ENCODE peak calls at places on chromosomes 12 and 14, in four cellular contexts. S is psoas muscle, Z is cardiac muscle cell, R is A549. O is an unnamed sample.

GRCh38 chr14:96065661-96066459 is 26.7 kb downstream of the C14orf132 start:
- DNase-seq in S (no peak), Z (no peak), R (no peak), O (no peak)

GRCh38 chr12:131348226-131349010 is 362.5 kb upstream of the SFSWAP start:
- DNase-seq in S (no peak), Z (no peak), R (no peak), O (no peak)

GRCh38 chr12:86572455-86572854 is 316.3 kb upstream of the MGAT4C start:
- DNase-seq in S (no peak), Z (no peak), R (no peak), O (no peak)

GRCh38 chr14:91835920-91836843 is 31.2 kb downstream of the TC2N start:
- DNase-seq in S (peak; percentile 69), Z (peak; percentile 36), R (peak; percentile 48), O (peak; percentile 90)

GRCh38 chr14:90484291-90484690 is 87.5 kb downstream of the CALM1 start:
- DNase-seq in S (no peak), Z (no peak), R (no peak), O (no peak)

GRCh38 chr12:65608319-65608916 is 215.9 kb upstream of the HMGA2 start:
- DNase-seq in S (no peak), Z (no peak), R (no peak), O (no peak)

GRCh38 chr12:103833891-103834290 is 7.1 kb downstream of the NT5DC3 start:
- DNase-seq in S (no peak), Z (no peak), R (no peak), O (peak; percentile 8)

GRCh38 chr12:119678459-119678858 is 10.5 kb downstream of the PRKAB1 start:
- DNase-seq in S (no peak), Z (no peak), R (no peak), O (no peak)

GRCh38 chr14:77212933-77213656 is 31.5 kb downstream of the TMEM63C start:
- DNase-seq in S (peak; percentile 37), Z (peak; percentile 25), R (peak; percentile 72), O (peak; percentile 81)

GRCh38 chr14:91230363-91231035 is 14.0 kb downstream of the GPR68 start:
- DNase-seq in S (no peak), Z (no peak), R (no peak), O (no peak)

GRCh38 chr12:103877934-103878510 is 37.0 kb upstream of the NT5DC3 start:
- DNase-seq in S (peak; percentile 58), Z (peak; percentile 78), R (peak; percentile 82), O (peak; percentile 67)

GRCh38 chr14:66009104-66009503 is 477.1 kb upstream of the CCDC196 start:
- DNase-seq in S (no peak), Z (peak; percentile 97), R (peak; percentile 7), O (no peak)

GRCh38 chr14:75229923-75230792 is 48.5 kb upstream of the FOS start:
- DNase-seq in S (peak; percentile 62), Z (peak; percentile 81), R (peak; percentile 64), O (no peak)
- TF ChIP-seq CTCF in S (peak; percentile 16), Z (peak; percentile 26), R (no peak), O (no peak)

GRCh38 chr12:123761841-123762714 is at the start of gene DNAH10:
- DNase-seq in S (no peak), Z (peak; percentile 29), R (no peak), O (peak; percentile 90)
- H3K4me3 ChIP-seq in S (peak within 1 kb of the TSS; percentile 40), Z (peak within 1 kb of the TSS; percentile 38), R (peak within 1 kb of the TSS; percentile 22), O (peak within 1 kb of the TSS; percentile 84)

GRCh38 chr12:12548713-12549112 is 13.9 kb downstream of the DUSP16 start:
- DNase-seq in S (no peak), Z (no peak), R (no peak), O (no peak)
- H3K4me1 ChIP-seq in S (peaks cover 39% of the 10 kb centered on the region), Z (no peaks in the 10 kb centered on the region), R (peaks cover 37% of the 10 kb centered on the region), O (peaks cover 20% of the 10 kb centered on the region)

DNA sequence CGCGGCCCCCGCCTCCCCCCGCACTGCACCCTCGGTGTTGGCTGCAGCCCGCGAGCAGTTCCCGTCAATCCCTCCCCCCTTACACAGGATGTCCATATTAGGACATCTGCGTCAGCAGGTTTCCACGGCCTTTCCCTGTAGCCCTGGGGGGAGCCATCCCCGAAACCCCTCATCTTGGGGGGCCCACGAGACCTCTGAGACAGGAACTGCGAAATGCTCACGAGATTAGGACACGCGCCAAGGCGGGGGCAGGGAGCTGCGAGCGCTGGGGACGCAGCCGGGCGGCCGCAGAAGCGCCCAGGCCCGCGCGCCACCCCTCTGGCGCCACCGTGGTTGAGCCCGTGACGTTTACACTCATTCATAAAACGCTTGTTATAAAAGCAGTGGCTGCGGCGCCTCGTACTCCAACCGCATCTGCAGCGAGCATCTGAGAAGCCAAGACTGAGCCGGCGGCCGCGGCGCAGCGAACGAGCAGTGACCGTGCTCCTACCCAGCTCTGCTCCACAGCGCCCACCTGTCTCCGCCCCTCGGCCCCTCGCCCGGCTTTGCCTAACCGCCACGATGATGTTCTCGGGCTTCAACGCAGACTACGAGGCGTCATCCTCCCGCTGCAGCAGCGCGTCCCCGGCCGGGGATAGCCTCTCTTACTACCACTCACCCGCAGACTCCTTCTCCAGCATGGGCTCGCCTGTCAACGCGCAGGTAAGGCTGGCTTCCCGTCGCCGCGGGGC is at the start of gene FOS:
- DNase-seq in S (peak; percentile 95), Z (peak; percentile 97), R (peak; percentile 98), O (peak; percentile 95)
- TF ChIP-seq CTCF in S (no peak), Z (no peak), R (no peak), O (no peak)

DNA sequence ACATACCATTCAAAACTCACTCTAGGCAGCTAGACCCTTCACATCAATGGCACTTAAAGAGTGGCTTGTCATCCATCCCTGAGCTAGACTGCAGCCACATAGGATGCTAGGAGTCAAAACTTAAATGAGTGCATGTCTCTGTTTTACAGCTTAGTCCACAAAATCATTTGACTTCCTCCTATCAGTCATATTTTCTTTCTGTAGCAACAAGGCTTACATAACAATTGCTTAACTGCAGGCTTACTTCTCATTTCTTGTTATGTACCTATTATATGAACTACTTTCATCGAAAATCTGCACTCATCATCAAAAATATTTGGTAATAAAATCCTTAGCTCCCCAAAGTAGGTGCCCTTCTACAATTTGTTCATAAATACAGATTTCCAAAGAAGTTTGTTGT is 30.2 kb downstream of the CLEC1A start:
- DNase-seq in S (no peak), Z (no peak), R (no peak), O (no peak)
- H3K4me3 ChIP-seq in S (no peak overlapping the region), Z (no peak overlapping the region), R (no peak overlapping the region), O (no peak overlapping the region)

DNA sequence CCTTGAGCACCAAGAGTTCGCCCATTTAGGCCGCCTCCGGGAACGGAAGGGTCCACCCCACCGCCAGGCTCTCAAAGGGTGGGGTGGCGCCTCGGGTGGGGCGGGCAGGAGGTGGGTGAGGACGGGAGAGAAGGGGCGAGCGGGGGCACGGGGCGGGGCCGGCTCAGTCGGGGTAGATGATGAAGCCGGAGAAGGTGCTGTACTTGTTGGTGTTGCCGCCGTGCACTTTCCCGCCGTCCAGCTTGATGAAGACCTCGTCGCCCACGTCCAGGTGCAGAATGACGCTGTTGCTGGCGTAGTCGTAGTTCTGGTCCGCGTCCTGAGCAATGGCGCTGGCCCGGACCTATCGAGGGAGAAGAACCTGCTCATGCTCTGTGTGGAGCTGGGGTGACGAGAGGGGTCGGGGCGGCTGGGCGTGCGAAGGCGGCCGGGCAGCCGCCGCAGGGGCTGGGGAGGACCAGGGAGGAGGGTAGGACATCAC is 4.1 kb downstream of the C1QL4 start:
- DNase-seq in S (no peak), Z (no peak), R (no peak), O (no peak)
- H3K4me1 ChIP-seq in S (no peaks in the 10 kb centered on the region), Z (no peaks in the 10 kb centered on the region), R (peaks cover 9% of the 10 kb centered on the region), O (peaks cover 27% of the 10 kb centered on the region)

DNA sequence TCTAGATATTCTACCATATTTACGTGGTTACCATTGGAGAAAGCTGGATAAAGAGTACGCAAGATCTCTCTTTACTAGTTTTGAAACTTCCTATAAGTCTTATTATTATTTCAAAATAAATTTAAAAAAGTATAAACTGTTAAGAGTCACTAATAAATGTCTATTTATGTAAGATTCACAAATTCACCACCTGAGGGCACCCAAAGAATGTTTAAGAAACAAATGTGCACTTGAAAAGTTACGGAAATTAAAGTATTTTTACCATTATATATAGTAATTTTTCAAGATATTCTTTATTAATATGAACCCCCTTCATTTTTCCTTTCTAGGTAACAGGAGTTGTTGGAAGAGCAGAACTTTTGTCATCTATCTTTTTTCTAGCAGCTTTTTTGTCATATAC is 11.9 kb downstream of the TMTC3 start:
- DNase-seq in S (no peak), Z (peak; percentile 73), R (no peak), O (peak; percentile 27)
- TF ChIP-seq CTCF in S (peak; percentile 18), Z (peak; percentile 38), R (peak; percentile 73), O (peak; percentile 47)

GRCh38 chr12:116153983-116154382 is 123.5 kb downstream of the MED13L start:
- DNase-seq in S (no peak), Z (no peak), R (no peak), O (no peak)
- H3K4me3 ChIP-seq in S (no peak overlapping the region), Z (no peak overlapping the region), R (no peak overlapping the region), O (no peak overlapping the region)

O was measured in Caco-2.